ENCODE peak calls at places on chromosomes 2 and 18, in ten cellular contexts. U, C, G, E, W, X, J, K, Z and T are unnamed samples.

GRCh38 chr2:219168526-219168925 is 1.3 kb downstream of the SLC23A3 start:
- DNase-seq in J (no peak), C (no peak), E (no peak), U (no peak), K (no peak), X (no peak), W (no peak), Z (no peak), G (no peak), T (no peak)

GRCh38 chr2:180692322-180692721 is 288.1 kb upstream of the UBE2E3 start:
- DNase-seq in X (no peak), E (no peak), J (peak), K (no peak), C (no peak), Z (no peak), G (no peak), W (no peak), U (no peak), T (no peak)

GRCh38 chr2:23283653-23284052 is 101.3 kb upstream of the KLHL29 start:
- DNase-seq in X (no peak), Z (no peak), C (no peak), J (peak), W (no peak), E (no peak), U (no peak), K (no peak), G (no peak), T (no peak)

GRCh38 chr2:142722569-142722968 is 154.9 kb upstream of the KYNU start:
- DNase-seq in K (no peak), G (no peak), Z (peak), W (no peak), U (no peak), E (no peak), X (no peak), C (no peak), J (no peak), T (no peak)

GRCh38 chr2:54455584-54456525 is at the start of gene SPTBN1:
- DNase-seq in G (no peak), Z (peak), K (peak), C (peak), U (no peak), J (peak), X (peak), E (peak), W (peak), T (peak)

GRCh38 chr2:132009874-132010521 is 151.8 kb downstream of the ANKRD30BL start:
- DNase-seq in W (peak), U (no peak), E (no peak), X (no peak), C (no peak), J (no peak), Z (no peak), G (no peak), K (no peak), T (peak)

GRCh38 chr18:57844319-57844718 is 41.2 kb upstream of the ATP8B1 start:
- DNase-seq in C (no peak), J (no peak), K (no peak), Z (no peak), U (no peak), E (no peak), W (no peak), G (no peak), X (no peak), T (no peak)

GRCh38 chr2:119638891-119639539 is 40.0 kb upstream of the TMEM177 start:
- DNase-seq in C (no peak), X (no peak), J (no peak), U (no peak), W (no peak), K (no peak), E (no peak), G (no peak), Z (no peak), T (peak)

GRCh38 chr2:85440736-85441135 is 22.2 kb downstream of the SH2D6 start:
- DNase-seq in E (no peak), W (no peak), Z (no peak), X (no peak), G (no peak), J (no peak), U (no peak), K (no peak), C (no peak), T (no peak)

DNA sequence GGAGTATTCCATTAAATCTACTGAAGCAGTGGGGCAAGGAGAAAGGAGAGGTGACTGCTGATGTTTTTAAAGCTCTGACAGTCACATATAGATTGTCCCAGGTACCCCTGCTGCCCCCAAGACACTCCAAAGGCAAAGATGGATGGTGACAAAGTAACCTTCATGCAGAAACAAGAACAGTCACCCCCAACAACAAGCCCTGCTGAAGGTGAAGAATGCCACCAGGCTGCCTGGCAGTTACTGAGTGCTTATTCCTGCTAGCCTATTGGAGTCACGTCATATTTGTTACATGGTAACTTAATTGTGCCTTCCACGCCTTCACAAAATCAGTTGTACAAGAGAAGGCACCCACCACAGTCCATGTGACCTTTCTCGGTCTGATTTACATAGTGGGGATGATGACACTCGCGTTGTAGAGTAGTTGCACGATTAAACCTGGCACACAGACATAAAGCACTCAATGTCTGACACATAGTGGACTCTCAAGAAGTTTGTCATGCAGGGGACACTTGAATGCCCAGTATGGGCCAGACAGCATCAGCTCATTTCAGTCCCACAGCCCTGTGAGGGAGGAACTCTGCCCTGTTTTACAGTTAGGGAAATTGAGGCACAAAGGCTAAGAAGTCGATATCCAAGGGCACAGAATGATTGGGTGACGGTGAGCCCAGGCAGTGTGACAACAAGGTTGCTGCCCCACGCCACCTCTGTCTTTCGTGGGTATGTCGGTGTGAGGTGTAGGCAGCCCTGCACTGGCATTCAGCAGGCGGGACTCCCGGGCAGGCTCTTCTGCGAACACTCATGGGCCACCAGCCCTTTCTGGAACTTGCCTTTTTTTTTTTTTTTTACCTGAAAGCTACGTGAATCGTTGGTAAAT is 62.7 kb downstream of the ZCCHC2 start:
- DNase-seq in X (no peak), C (no peak), J (no peak), U (no peak), K (no peak), W (no peak), E (no peak), Z (no peak), G (no peak), T (no peak)
- H3K27ac ChIP-seq in X (no peak), C (no peak), J (no peak), U (no peak), K (no peak), W (no peak), E (no peak), Z (no peak), G (no peak), T (no peak)

GRCh38 chr2:7060156-7060555 is 142.9 kb downstream of the RNF144A start:
- DNase-seq in X (no peak), K (no peak), J (no peak), G (no peak), Z (no peak), E (no peak), W (no peak), U (no peak), C (no peak), T (no peak)

GRCh38 chr2:7057865-7058400 is 140.7 kb downstream of the RNF144A start:
- DNase-seq in X (no peak), W (no peak), U (no peak), K (no peak), Z (no peak), G (peak), C (no peak), E (no peak), J (no peak), T (no peak)

GRCh38 chr2:7061921-7062320 is 144.7 kb downstream of the RNF144A start:
- DNase-seq in W (no peak), U (no peak), X (no peak), G (no peak), C (no peak), E (no peak), J (no peak), K (no peak), Z (no peak), T (no peak)

GRCh38 chr2:7061436-7061779 is 144.2 kb downstream of the RNF144A start:
- DNase-seq in J (no peak), W (no peak), E (no peak), X (no peak), U (no peak), G (no peak), C (no peak), Z (no peak), K (no peak), T (no peak)

GRCh38 chr2:7060602-7061435 is 143.6 kb downstream of the RNF144A start:
- DNase-seq in Z (no peak), E (no peak), X (no peak), W (peak), J (no peak), C (no peak), K (no peak), U (no peak), G (no peak), T (no peak)
- H3K27ac ChIP-seq in Z (no peak), E (no peak), X (no peak), W (no peak), J (no peak), C (no peak), K (no peak), U (no peak), G (no peak), T (no peak)

DNA sequence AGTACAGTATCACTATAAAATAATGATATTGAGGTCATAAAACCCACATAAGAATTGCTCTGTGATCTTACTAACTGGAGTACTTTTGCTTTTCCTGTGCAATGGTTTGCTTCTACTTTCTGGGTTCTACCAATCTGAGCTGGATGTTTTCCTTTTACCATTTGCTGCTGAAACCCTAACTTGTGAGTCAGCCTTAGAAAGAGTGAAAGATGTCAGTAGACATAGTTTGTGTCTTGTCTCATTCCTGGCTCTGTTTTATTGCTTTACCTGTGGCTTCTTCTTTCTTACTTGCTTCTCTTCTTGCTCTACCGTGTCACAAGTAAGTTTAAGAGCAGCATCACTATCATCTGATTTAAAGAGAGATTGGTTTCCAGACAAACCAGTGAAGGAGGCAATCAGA is 61.0 kb downstream of the MBD2 start:
- DNase-seq in J (no peak), W (no peak), G (no peak), Z (no peak), C (no peak), X (no peak), K (no peak), U (no peak), E (no peak), T (no peak)
- H3K27ac ChIP-seq in J (no peak), W (no peak), G (no peak), Z (no peak), C (no peak), X (no peak), K (no peak), U (no peak), E (no peak), T (no peak)

GRCh38 chr2:211132046-211132445 is 575.6 kb downstream of the CPS1 start:
- DNase-seq in K (no peak), G (no peak), C (no peak), U (no peak), Z (no peak), X (no peak), J (no peak), W (no peak), E (no peak), T (no peak)
- H3K27ac ChIP-seq in K (no peak), G (no peak), C (no peak), U (no peak), Z (no peak), X (no peak), J (no peak), W (no peak), E (no peak), T (no peak)

GRCh38 chr18:63091671-63092364 is 227.8 kb downstream of the BCL2 start:
- DNase-seq in W (no peak), K (no peak), E (no peak), C (no peak), X (no peak), J (no peak), G (no peak), Z (no peak), U (no peak), T (no peak)
- H3K27ac ChIP-seq in W (no peak), K (no peak), E (no peak), C (no peak), X (no peak), J (no peak), G (no peak), Z (no peak), U (no peak), T (no peak)